ENCODE peak calls at places on chromosomes 1 and 21, in four cellular contexts. One of them, this sample, is unnamed.

GRCh38 chr1:171084091-171084490 is 6.6 kb upstream of the FMO3 start:
- DNase-seq in pulmonary artery endothelial cell: no peak
- DNase-seq in RPMI8226: no peak
- DNase-seq in T-helper 2 cell: no peak
- DNase-seq in this sample: no peak

GRCh38 chr21:31370893-31371652 is 27.0 kb upstream of the TIAM1 start:
- DNase-seq in pulmonary artery endothelial cell: no peak
- DNase-seq in RPMI8226: no peak
- DNase-seq in T-helper 2 cell: no peak
- DNase-seq in this sample: no peak

GRCh38 chr1:229885568-229886495 is 181.2 kb upstream of the GALNT2 start:
- DNase-seq in RPMI8226: no peak
- DNase-seq in pulmonary artery endothelial cell: no peak
- DNase-seq in T-helper 2 cell: no peak
- DNase-seq in this sample: no peak

GRCh38 chr1:50548243-50548642 is 125.0 kb upstream of the DMRTA2 start:
- DNase-seq in T-helper 2 cell: no peak
- DNase-seq in pulmonary artery endothelial cell: no peak
- DNase-seq in RPMI8226: no peak
- DNase-seq in this sample: no peak

GRCh38 chr1:184974837-184975115 is 468 bp upstream of the NIBAN1 start:
- DNase-seq in RPMI8226: no peak
- DNase-seq in T-helper 2 cell: no peak
- DNase-seq in pulmonary artery endothelial cell: no peak
- DNase-seq in this sample: no peak

GRCh38 chr1:234848972-234849641 is 239.1 kb upstream of the IRF2BP2 start:
- DNase-seq in pulmonary artery endothelial cell: no peak
- DNase-seq in RPMI8226: peak; percentile 52
- DNase-seq in T-helper 2 cell: no peak
- DNase-seq in this sample: no peak

GRCh38 chr1:113146242-113147072 is 73.5 kb downstream of the LRIG2 start:
- DNase-seq in pulmonary artery endothelial cell: no peak
- DNase-seq in T-helper 2 cell: peak; percentile 71
- DNase-seq in RPMI8226: no peak
- DNase-seq in this sample: peak; percentile 10

GRCh38 chr1:233865902-233866301 is 38.6 kb upstream of the SLC35F3 start:
- DNase-seq in T-helper 2 cell: no peak
- DNase-seq in pulmonary artery endothelial cell: no peak
- DNase-seq in RPMI8226: no peak
- DNase-seq in this sample: no peak

GRCh38 chr1:178646821-178647220 is 78.2 kb upstream of the RALGPS2 start:
- DNase-seq in T-helper 2 cell: no peak
- DNase-seq in RPMI8226: no peak
- DNase-seq in pulmonary artery endothelial cell: no peak
- DNase-seq in this sample: no peak

GRCh38 chr1:154983776-154984466 is 777 bp downstream of the FLAD1 start:
- DNase-seq in pulmonary artery endothelial cell: no peak
- DNase-seq in T-helper 2 cell: peak; percentile 43
- DNase-seq in RPMI8226: peak; percentile 46
- DNase-seq in this sample: no peak

GRCh38 chr1:169060010-169060722 is 46.3 kb upstream of the ATP1B1 start:
- DNase-seq in RPMI8226: no peak
- DNase-seq in pulmonary artery endothelial cell: no peak
- DNase-seq in T-helper 2 cell: no peak
- DNase-seq in this sample: no peak

GRCh38 chr1:184958554-184959353 is 15.6 kb downstream of the NIBAN1 start:
- DNase-seq in RPMI8226: no peak
- DNase-seq in pulmonary artery endothelial cell: no peak
- DNase-seq in T-helper 2 cell: no peak
- DNase-seq in this sample: no peak

GRCh38 chr1:38029725-38030511 is 16.7 kb downstream of the POU3F1 start:
- DNase-seq in T-helper 2 cell: peak; percentile 96
- DNase-seq in pulmonary artery endothelial cell: no peak
- DNase-seq in RPMI8226: peak; percentile 86
- DNase-seq in this sample: no peak

GRCh38 chr1:216368249-216368648 is 55.0 kb downstream of the USH2A start:
- DNase-seq in RPMI8226: no peak
- DNase-seq in T-helper 2 cell: no peak
- DNase-seq in pulmonary artery endothelial cell: no peak
- DNase-seq in this sample: no peak

GRCh38 chr1:246577082-246577719 is 10.9 kb downstream of the CNST start:
- DNase-seq in T-helper 2 cell: no peak
- DNase-seq in pulmonary artery endothelial cell: no peak
- DNase-seq in RPMI8226: no peak
- DNase-seq in this sample: no peak

GRCh38 chr1:2049225-2049516 is 1.0 kb upstream of the PRKCZ start:
- DNase-seq in RPMI8226: no peak
- DNase-seq in T-helper 2 cell: no peak
- DNase-seq in pulmonary artery endothelial cell: no peak
- DNase-seq in this sample: no peak

GRCh38 chr1:1164701-1165451 is 8.8 kb upstream of the TTLL10 start:
- DNase-seq in RPMI8226: no peak
- DNase-seq in pulmonary artery endothelial cell: no peak
- DNase-seq in T-helper 2 cell: no peak
- DNase-seq in this sample: no peak

GRCh38 chr1:26597629-26598039 is 68.1 kb downstream of the RPS6KA1 start:
- DNase-seq in T-helper 2 cell: peak; percentile 66
- DNase-seq in RPMI8226: peak; percentile 74
- DNase-seq in pulmonary artery endothelial cell: peak; percentile 10
- DNase-seq in this sample: no peak

GRCh38 chr1:218401896-218402770 is 57.0 kb downstream of the TGFB2 start:
- DNase-seq in RPMI8226: no peak
- DNase-seq in T-helper 2 cell: no peak
- DNase-seq in pulmonary artery endothelial cell: no peak
- DNase-seq in this sample: no peak

GRCh38 chr21:34889287-34889536 is 159.9 kb downstream of the RUNX1 start:
- DNase-seq in pulmonary artery endothelial cell: no peak
- DNase-seq in T-helper 2 cell: peak; percentile 78
- DNase-seq in RPMI8226: peak; percentile 71
- DNase-seq in this sample: no peak

GRCh38 chr1:52928083-52928404 is 968 bp downstream of the SCP2 start:
- DNase-seq in pulmonary artery endothelial cell: no peak
- DNase-seq in T-helper 2 cell: no peak
- DNase-seq in RPMI8226: no peak
- DNase-seq in this sample: no peak

GRCh38 chr1:72693376-72693775 is 411.0 kb upstream of the NEGR1 start:
- DNase-seq in RPMI8226: no peak
- DNase-seq in T-helper 2 cell: no peak
- DNase-seq in pulmonary artery endothelial cell: no peak
- DNase-seq in this sample: no peak

GRCh38 chr1:40897499-40897898 is 35.3 kb upstream of the CITED4 start:
- DNase-seq in RPMI8226: no peak
- DNase-seq in T-helper 2 cell: no peak
- DNase-seq in pulmonary artery endothelial cell: no peak
- DNase-seq in this sample: no peak

GRCh38 chr1:9294910-9295636 is 2.4 kb downstream of the SPSB1 start:
- DNase-seq in pulmonary artery endothelial cell: no peak
- DNase-seq in T-helper 2 cell: peak; percentile 80
- DNase-seq in RPMI8226: peak; percentile 80
- DNase-seq in this sample: no peak

GRCh38 chr21:45539046-45539795 is 3.0 kb downstream of the SLC19A1 start:
- DNase-seq in RPMI8226: no peak
- DNase-seq in pulmonary artery endothelial cell: no peak
- DNase-seq in T-helper 2 cell: no peak
- DNase-seq in this sample: no peak

GRCh38 chr1:241531195-241532172 is 694 bp upstream of the KMO start:
- DNase-seq in pulmonary artery endothelial cell: no peak
- DNase-seq in T-helper 2 cell: peak; percentile 74
- DNase-seq in RPMI8226: peak; percentile 79
- DNase-seq in this sample: no peak

GRCh38 chr21:29382029-29382654 is 83.4 kb downstream of the BACH1 start:
- DNase-seq in pulmonary artery endothelial cell: no peak
- DNase-seq in T-helper 2 cell: no peak
- DNase-seq in RPMI8226: no peak
- DNase-seq in this sample: no peak

GRCh38 chr1:44377925-44378784 is 23.1 kb upstream of the ERI3 start:
- DNase-seq in T-helper 2 cell: peak; percentile 35
- DNase-seq in pulmonary artery endothelial cell: peak; percentile 22
- DNase-seq in RPMI8226: peak; percentile 69
- DNase-seq in this sample: peak; percentile 21

GRCh38 chr1:229378586-229379442 is 36.0 kb upstream of the CCSAP start:
- DNase-seq in pulmonary artery endothelial cell: no peak
- DNase-seq in RPMI8226: no peak
- DNase-seq in T-helper 2 cell: peak; percentile 9
- DNase-seq in this sample: no peak

GRCh38 chr1:6497215-6497866 is 5.9 kb upstream of the PLEKHG5 start:
- DNase-seq in T-helper 2 cell: peak; percentile 55
- DNase-seq in pulmonary artery endothelial cell: no peak
- DNase-seq in RPMI8226: peak; percentile 75
- DNase-seq in this sample: peak; percentile 45

GRCh38 chr1:118337346-118337745 is 152.3 kb upstream of the SPAG17 start:
- DNase-seq in T-helper 2 cell: no peak
- DNase-seq in pulmonary artery endothelial cell: no peak
- DNase-seq in RPMI8226: no peak
- DNase-seq in this sample: no peak

GRCh38 chr1:235953801-235954200 is 87.1 kb upstream of the LYST start:
- DNase-seq in T-helper 2 cell: no peak
- DNase-seq in RPMI8226: no peak
- DNase-seq in pulmonary artery endothelial cell: no peak
- DNase-seq in this sample: no peak

GRCh38 chr1:115337633-115338456 is at the start of gene NGF:
- DNase-seq in RPMI8226: no peak
- DNase-seq in T-helper 2 cell: no peak
- DNase-seq in pulmonary artery endothelial cell: no peak
- DNase-seq in this sample: no peak

GRCh38 chr21:35204850-35205564 is 155.9 kb upstream of the RUNX1 start:
- DNase-seq in pulmonary artery endothelial cell: peak; percentile 81
- DNase-seq in RPMI8226: peak; percentile 84
- DNase-seq in T-helper 2 cell: peak; percentile 12
- DNase-seq in this sample: no peak

GRCh38 chr1:67646145-67647035 is 38.6 kb upstream of the GADD45A start:
- DNase-seq in T-helper 2 cell: no peak
- DNase-seq in RPMI8226: no peak
- DNase-seq in pulmonary artery endothelial cell: no peak
- DNase-seq in this sample: no peak

GRCh38 chr1:109713636-109714035 is 1.6 kb downstream of the GSTM5 start:
- DNase-seq in T-helper 2 cell: no peak
- DNase-seq in pulmonary artery endothelial cell: no peak
- DNase-seq in RPMI8226: no peak
- DNase-seq in this sample: no peak